ENCODE peak calls at places on chromosomes 11 and 22, in six cellular contexts. O, T, D, Z, A and J are unnamed samples.

GRCh38 chr22:20606041-20606783 is 98.8 kb downstream of the MED15 start:
- DNase-seq in O (peak), T (peak), D (no peak), Z (peak), A (peak), J (peak)

GRCh38 chr22:20607157-20607907 is 99.9 kb downstream of the MED15 start:
- DNase-seq in O (no peak), T (peak), D (no peak), Z (no peak), A (no peak), J (no peak)

GRCh38 chr11:112637046-112637445 is 324.2 kb upstream of the NCAM1 start:
- DNase-seq in O (no peak), T (no peak), D (no peak), Z (no peak), A (no peak), J (no peak)

GRCh38 chr11:44701276-44701675 is 25.5 kb upstream of the TSPAN18 start:
- DNase-seq in O (no peak), T (no peak), D (no peak), Z (no peak), A (no peak), J (no peak)

GRCh38 chr11:110812334-110812733 is 100.1 kb upstream of the ARHGAP20 start:
- DNase-seq in O (no peak), T (no peak), D (no peak), Z (no peak), A (no peak), J (no peak)

GRCh38 chr11:45366196-45366595 is 80.1 kb upstream of the SYT13 start:
- DNase-seq in O (no peak), T (no peak), D (no peak), Z (no peak), A (no peak), J (no peak)

GRCh38 chr11:110525883-110526282 is 96.1 kb downstream of the FDX1 start:
- DNase-seq in O (no peak), T (peak), D (no peak), Z (no peak), A (no peak), J (no peak)

GRCh38 chr11:66592457-66593302 is at the start of the genes CCDC87 and CCS:
- DNase-seq in O (peak), T (peak), D (peak), Z (peak), A (peak), J (peak)

GRCh38 chr11:14336507-14337503 is 22.2 kb downstream of the RRAS2 start:
- DNase-seq in O (no peak), T (no peak), D (no peak), Z (no peak), A (no peak), J (no peak)